ENCODE peak calls at places on chromosomes 3 and 15, in ten cellular contexts. B is GM23248; A is GM23338; F is CD8-positive, alpha-beta memory T cell; H is Karpas-422; R is endodermal cell; N is tibial artery; V is body of pancreas; P is left ventricle myocardium inferior; K is colonic mucosa. C is an unnamed sample. For H3K4me1 and H3K36me3, the result is how much of the 10 kb centered on the place peaks cover.

GRCh38 chr3:8451696-8452095 is 49.9 kb upstream of the LMCD1 start:
- DNase-seq in B (peak), A (no peak), F (no peak), H (no peak), R (no peak), N (no peak), V (no peak), P (no peak), K (no peak), C (no peak)

GRCh38 chr3:49007068-49007770 is at the start of gene WDR6:
- DNase-seq in B (peak), A (peak), F (peak), H (peak), R (peak), N (peak), V (peak), P (peak), K (peak), C (peak)

GRCh38 chr15:85618956-85619491 is 175.7 kb downstream of the KLHL25 start:
- DNase-seq in B (peak), A (peak), F (peak), H (no peak), R (peak), N (peak), V (peak), P (peak), K (peak), C (peak)

GRCh38 chr3:86969500-86970189 is 21.3 kb downstream of the VGLL3 start:
- DNase-seq in B (peak), A (peak), F (no peak), H (peak), R (peak), N (no peak), V (no peak), P (no peak), K (peak), C (no peak)

GRCh38 chr3:55879901-55880331 is 392.8 kb upstream of the WNT5A start:
- DNase-seq in B (no peak), A (no peak), F (no peak), H (no peak), R (no peak), N (no peak), V (no peak), P (no peak), K (no peak), C (no peak)

GRCh38 chr15:34719051-34719882 is 35.5 kb downstream of the GJD2 start:
- DNase-seq in B (no peak), A (no peak), F (no peak), H (no peak), R (no peak), N (no peak), V (no peak), P (no peak), K (no peak), C (no peak)

GRCh38 chr15:41501191-41501917 is 7.7 kb downstream of the ITPKA start:
- DNase-seq in B (peak), A (peak), F (no peak), H (peak), R (peak), N (no peak), V (no peak), P (no peak), K (no peak), C (no peak)

GRCh38 chr15:22263738-22264137 is 183.4 kb downstream of the OR4M2 start:
- DNase-seq in B (no peak), A (no peak), F (no peak), H (no peak), R (no peak), N (no peak), V (no peak), P (no peak), K (no peak), C (no peak)

GRCh38 chr15:63048986-63049665 is 6.6 kb downstream of the TPM1 start:
- DNase-seq in B (peak), A (peak), F (no peak), H (no peak), R (peak), N (no peak), V (peak), P (peak), K (peak), C (peak)

GRCh38 chr15:55654541-55654940 is 66.4 kb upstream of the PYGO1 start:
- DNase-seq in B (no peak), A (no peak), F (no peak), H (no peak), R (no peak), N (no peak), V (no peak), P (no peak), K (no peak), C (no peak)

GRCh38 chr3:141796436-141797166 is 33.4 kb downstream of the GRK7 start:
- DNase-seq in B (peak), A (no peak), F (peak), H (no peak), R (peak), N (no peak), V (peak), P (no peak), K (peak), C (no peak)

GRCh38 chr15:41577863-41578735 is 19.1 kb downstream of the TYRO3 start:
- DNase-seq in B (no peak), A (no peak), F (no peak), H (no peak), R (no peak), N (no peak), V (peak), P (no peak), K (no peak), C (no peak)

GRCh38 chr3:13657660-13658435 is 108.9 kb downstream of the FBLN2 start:
- DNase-seq in B (peak), A (peak), F (peak), H (peak), R (peak), N (no peak), V (peak), P (peak), K (peak), C (no peak)

GRCh38 chr3:128749035-128749434 is 23.1 kb downstream of the RAB7A start:
- DNase-seq in B (no peak), A (no peak), F (no peak), H (no peak), R (no peak), N (no peak), V (no peak), P (no peak), K (no peak), C (no peak)

GRCh38 chr15:52480990-52481389 is 47.7 kb downstream of the MYO5A start:
- DNase-seq in B (no peak), A (no peak), F (no peak), H (no peak), R (no peak), N (no peak), V (no peak), P (no peak), K (no peak), C (no peak)

GRCh38 chr3:48555949-48556795 is 431 bp downstream of the PFKFB4 start:
- DNase-seq in B (no peak), A (no peak), F (peak), H (no peak), R (peak), N (no peak), V (peak), P (no peak), K (no peak), C (no peak)

GRCh38 chr15:54803139-54803808 is 393.5 kb downstream of the RSL24D1 start:
- DNase-seq in B (no peak), A (no peak), F (no peak), H (peak), R (no peak), N (no peak), V (no peak), P (no peak), K (no peak), C (no peak)

GRCh38 chr3:14514323-14514720 is 25.8 kb downstream of the GRIP2 start:
- DNase-seq in B (no peak), A (peak), F (no peak), H (no peak), R (peak), N (peak), V (no peak), P (no peak), K (no peak), C (no peak)

GRCh38 chr3:189688296-189688695 is 57.1 kb downstream of the TP63 start:
- DNase-seq in B (no peak), A (no peak), F (no peak), H (no peak), R (no peak), N (no peak), V (no peak), P (no peak), K (no peak), C (no peak)

GRCh38 chr3:43691120-43692002 is 623 bp downstream of the ABHD5 start:
- DNase-seq in B (peak), A (peak), F (peak), H (peak), R (peak), N (peak), V (peak), P (peak), K (peak), C (peak)

GRCh38 chr3:171199473-171199829 is 172.9 kb upstream of the SLC2A2 start:
- DNase-seq in B (no peak), A (no peak), F (no peak), H (no peak), R (no peak), N (no peak), V (no peak), P (no peak), K (no peak), C (no peak)

GRCh38 chr3:128319107-128319506 is 147.6 kb downstream of the DNAJB8 start:
- DNase-seq in B (no peak), A (no peak), F (no peak), H (no peak), R (no peak), N (no peak), V (no peak), P (no peak), K (no peak), C (no peak)

GRCh38 chr15:36519067-36519466 is 60.4 kb upstream of the CDIN1 start:
- DNase-seq in B (no peak), A (no peak), F (no peak), H (no peak), R (no peak), N (no peak), V (no peak), P (no peak), K (no peak), C (no peak)

GRCh38 chr15:31400222-31400927 is 73.7 kb downstream of the KLF13 start:
- DNase-seq in B (peak), A (no peak), F (no peak), H (no peak), R (no peak), N (no peak), V (no peak), P (peak), K (peak), C (peak)

GRCh38 chr15:89404023-89404422 is 69.4 kb upstream of the POLG start:
- DNase-seq in B (no peak), A (no peak), F (no peak), H (no peak), R (no peak), N (no peak), V (no peak), P (no peak), K (no peak), C (no peak)

GRCh38 chr15:89975482-89976291 is 25.4 kb upstream of the ZNF710 start:
- DNase-seq in B (no peak), A (no peak), F (no peak), H (no peak), R (no peak), N (no peak), V (no peak), P (no peak), K (no peak), C (no peak)

GRCh38 chr3:134295930-134296329 is 45.3 kb upstream of the RYK start:
- DNase-seq in B (no peak), A (no peak), F (no peak), H (no peak), R (no peak), N (no peak), V (no peak), P (no peak), K (no peak), C (no peak)

GRCh38 chr15:41493205-41493901 is at the start of gene ITPKA:
- DNase-seq in B (peak), A (peak), F (peak), H (peak), R (peak), N (peak), V (peak), P (peak), K (peak), C (peak)

GRCh38 chr15:101091080-101092017 is 160.5 kb downstream of the CHSY1 start:
- DNase-seq in B (peak), A (no peak), F (no peak), H (no peak), R (peak), N (no peak), V (peak), P (peak), K (no peak), C (peak)

GRCh38 chr3:57856675-57857074 is 100.6 kb downstream of the SLMAP start:
- DNase-seq in B (peak), A (peak), F (no peak), H (peak), R (no peak), N (no peak), V (no peak), P (no peak), K (no peak), C (no peak)

GRCh38 chr3:71057526-71057894 is 526.0 kb downstream of the FOXP1 start:
- DNase-seq in B (peak), A (no peak), F (no peak), H (no peak), R (no peak), N (no peak), V (no peak), P (no peak), K (peak), C (no peak)

GRCh38 chr3:134330895-134331810 is 43.1 kb downstream of the AMOTL2 start:
- DNase-seq in B (peak), A (peak), F (no peak), H (no peak), R (peak), N (peak), V (no peak), P (no peak), K (no peak), C (peak)

GRCh38 chr3:32136703-32137102 is 30.3 kb downstream of the GPD1L start:
- DNase-seq in B (no peak), A (no peak), F (no peak), H (no peak), R (no peak), N (no peak), V (no peak), P (no peak), K (no peak), C (no peak)

GRCh38 chr15:71559616-71560015 is 250.7 kb upstream of the NR2E3 start:
- DNase-seq in B (no peak), A (no peak), F (no peak), H (no peak), R (no peak), N (no peak), V (no peak), P (no peak), K (no peak), C (no peak)

GRCh38 chr3:183122257-183122932 is 23.1 kb upstream of the MCCC1 start:
- DNase-seq in B (peak), A (peak), F (no peak), H (peak), R (peak), N (no peak), V (peak), P (no peak), K (no peak), C (no peak)

GRCh38 chr3:128392812-128393544 is 73.7 kb downstream of the DNAJB8 start:
- DNase-seq in B (no peak), A (no peak), F (no peak), H (no peak), R (no peak), N (no peak), V (peak), P (no peak), K (no peak), C (no peak)

GRCh38 chr3:197949191-197949766 is 711 bp upstream of the RPL35A start:
- DNase-seq in B (peak), A (no peak), F (no peak), H (no peak), R (no peak), N (no peak), V (no peak), P (no peak), K (no peak), C (no peak)

GRCh38 chr3:45605569-45605968 is 11.0 kb downstream of the LIMD1 start:
- DNase-seq in B (no peak), A (no peak), F (no peak), H (no peak), R (no peak), N (no peak), V (no peak), P (no peak), K (no peak), C (no peak)

GRCh38 chr3:45603226-45603625 is 8.7 kb downstream of the LIMD1 start:
- DNase-seq in B (no peak), A (no peak), F (no peak), H (no peak), R (no peak), N (no peak), V (no peak), P (no peak), K (no peak), C (no peak)

GRCh38 chr3:45604999-45605398 is 10.4 kb downstream of the LIMD1 start:
- DNase-seq in B (no peak), A (no peak), F (no peak), H (no peak), R (no peak), N (peak), V (no peak), P (no peak), K (no peak), C (no peak)

GRCh38 chr3:45604066-45604465 is 9.5 kb downstream of the LIMD1 start:
- DNase-seq in B (no peak), A (no peak), F (no peak), H (no peak), R (no peak), N (no peak), V (no peak), P (no peak), K (no peak), C (no peak)

DNA sequence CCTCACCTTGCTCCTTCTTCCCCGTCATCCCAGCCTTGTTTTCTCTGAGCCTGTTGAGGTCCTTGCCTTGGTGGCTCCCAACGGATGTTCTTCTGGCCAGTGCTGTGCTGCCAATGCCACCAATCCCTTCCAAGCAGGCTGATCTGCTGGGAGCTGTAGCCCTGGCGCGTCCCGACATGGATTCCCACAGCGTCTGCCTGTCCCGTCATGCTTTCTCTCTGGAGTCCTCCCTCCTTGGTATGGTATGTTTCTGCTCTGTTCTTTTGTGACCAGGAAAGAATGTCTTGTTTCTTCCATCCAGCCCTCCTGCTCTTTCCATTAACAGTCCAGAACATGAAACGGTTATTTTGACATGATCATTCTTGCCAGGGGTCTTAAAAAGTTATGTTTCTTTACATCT is 10.0 kb downstream of the LIMD1 start:
- DNase-seq in B (no peak), A (no peak), F (no peak), H (no peak), R (no peak), N (no peak), V (no peak), P (no peak), K (no peak), C (no peak)
- H3K4me1 ChIP-seq in B (under half), A (under half), F (under half), H (under half), R (under half), N (half or more), V (under half), P (half or more), K (under half), C (under half)

DNA sequence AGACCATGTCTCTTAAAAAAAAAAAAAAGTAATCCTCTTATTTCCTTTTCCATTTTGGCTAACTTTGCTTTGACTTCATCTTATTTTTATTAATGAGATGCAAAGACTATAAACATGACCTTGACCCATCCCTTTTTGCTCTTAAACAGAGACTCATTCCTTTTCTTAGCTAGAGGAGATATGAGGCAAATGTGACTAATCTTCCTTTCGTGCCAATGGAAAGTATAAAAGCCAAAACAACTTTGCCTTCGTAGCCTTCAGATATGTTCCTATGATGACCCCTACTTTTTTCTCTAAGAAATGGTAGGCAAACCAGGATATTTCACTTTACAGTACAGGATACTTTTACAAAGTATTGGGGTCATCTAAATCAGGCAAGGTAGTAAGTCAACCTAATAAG is 36.9 kb upstream of the GOLGB1 start:
- DNase-seq in B (peak), A (no peak), F (no peak), H (no peak), R (no peak), N (no peak), V (no peak), P (no peak), K (no peak), C (no peak)
- H3K36me3 ChIP-seq in B (under half), A (under half), F (under half), H (half or more), R (half or more), N (under half), V (under half), P (half or more), K (under half), C (under half)

DNA sequence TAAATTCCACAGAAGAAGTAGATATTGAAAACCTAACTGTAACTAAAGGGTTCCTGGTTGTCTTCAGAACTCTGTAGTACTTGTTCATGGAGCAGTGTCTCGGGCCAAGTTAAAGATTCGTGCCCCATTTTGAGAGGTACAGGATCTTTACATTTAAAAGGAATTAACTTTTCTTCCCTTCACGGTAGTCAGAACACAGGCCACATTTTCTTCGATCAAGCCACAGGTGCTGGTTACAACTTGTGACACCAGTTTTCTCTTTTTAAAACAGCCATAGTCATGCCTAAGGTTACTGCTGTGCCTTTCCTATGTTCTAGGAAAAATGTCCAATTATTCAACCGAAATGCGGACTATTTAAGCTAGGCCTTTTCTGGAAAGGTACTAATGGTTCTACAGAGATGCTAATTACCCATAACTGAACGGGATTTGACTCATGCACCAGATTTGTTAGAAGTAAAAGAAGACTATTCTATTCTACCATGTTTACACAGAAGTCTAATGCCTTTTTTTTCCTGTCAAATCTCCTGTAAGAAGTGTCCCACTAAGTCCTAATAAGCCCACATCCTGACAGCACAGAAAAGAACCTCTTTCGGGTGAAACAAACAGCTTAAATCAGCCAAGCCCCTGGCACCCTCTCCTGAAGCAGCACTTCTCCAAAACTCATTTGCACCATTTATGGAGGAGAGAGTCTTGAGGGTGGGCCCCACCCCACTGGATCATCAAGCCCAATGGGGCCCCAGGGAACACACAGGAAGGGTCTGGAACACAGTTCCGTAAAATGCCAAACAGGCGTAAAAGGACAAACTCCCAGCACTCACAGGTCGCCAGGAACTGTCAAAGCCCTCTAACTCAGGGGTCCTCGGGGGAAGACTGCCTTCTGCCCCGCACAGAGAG is 1.9 kb downstream of the LRIG1 start:
- DNase-seq in B (peak), A (no peak), F (no peak), H (peak), R (peak), N (peak), V (no peak), P (no peak), K (peak), C (no peak)
- H3K4me1 ChIP-seq in B (under half), A (half or more), F (half or more), H (half or more), R (under half), N (under half), V (half or more), P (half or more), K (under half), C (under half)

GRCh38 chr15:98834976-98835375 is 172.6 kb downstream of the PGPEP1L start:
- DNase-seq in B (no peak), A (no peak), F (no peak), H (no peak), R (peak), N (no peak), V (no peak), P (no peak), K (no peak), C (no peak)
- H3K36me3 ChIP-seq in B (under half), A (under half), F (under half), H (under half), R (under half), N (under half), V (under half), P (under half), K (under half), C (under half)